ENCODE peak calls at places on chromosomes 3 and 15, in eight cellular contexts. N, B, S, P, Q, F, C and H are unnamed samples.
A peak's percentile ranks its signal among the peaks of the same experiment; 100 is the strongest.

GRCh38 chr3:184944221-184944620 is 132.3 kb downstream of the VPS8 start:
- DNase-seq in N (no peak), B (no peak), S (no peak), P (no peak), Q (no peak), F (no peak), C (no peak), H (no peak)

GRCh38 chr3:106473576-106474506 is 605.0 kb upstream of the CBLB start:
- DNase-seq in N (no peak), B (no peak), S (no peak), P (no peak), Q (no peak), F (no peak), C (no peak), H (no peak)

GRCh38 chr3:187669675-187670504 is at the start of gene SST:
- DNase-seq in N (peak; percentile 52), B (peak; percentile 47), S (peak; percentile 30), P (no peak), Q (peak; percentile 84), F (no peak), C (no peak), H (no peak)

GRCh38 chr15:70474682-70475438 is 288.5 kb downstream of the UACA start:
- DNase-seq in N (peak; percentile 88), B (peak; percentile 96), S (peak; percentile 21), P (peak; percentile 90), Q (no peak), F (peak; percentile 93), C (peak; percentile 92), H (peak; percentile 89)

GRCh38 chr15:73602992-73603391 is 30.2 kb downstream of the NPTN start:
- DNase-seq in N (no peak), B (no peak), S (no peak), P (no peak), Q (no peak), F (no peak), C (no peak), H (no peak)

GRCh38 chr3:71875461-71875947 is 90.6 kb upstream of the PROK2 start:
- DNase-seq in N (peak; percentile 58), B (peak; percentile 53), S (peak; percentile 79), P (peak; percentile 15), Q (peak; percentile 79), F (no peak), C (peak; percentile 69), H (peak; percentile 34)

GRCh38 chr3:169041677-169042171 is 621.8 kb downstream of the MECOM start:
- DNase-seq in N (peak; percentile 18), B (peak; percentile 80), S (no peak), P (no peak), Q (peak; percentile 25), F (no peak), C (no peak), H (no peak)

GRCh38 chr3:98885851-98886250 is 15.6 kb downstream of the DCBLD2 start:
- DNase-seq in N (no peak), B (peak; percentile 39), S (no peak), P (no peak), Q (no peak), F (no peak), C (no peak), H (no peak)

GRCh38 chr3:39275052-39275451 is 4.8 kb downstream of the CX3CR1 start:
- DNase-seq in N (no peak), B (peak; percentile 68), S (no peak), P (peak; percentile 4), Q (no peak), F (no peak), C (no peak), H (no peak)

GRCh38 chr15:64133619-64134018 is 17.9 kb upstream of the SNX22 start:
- DNase-seq in N (no peak), B (no peak), S (peak; percentile 55), P (no peak), Q (no peak), F (no peak), C (no peak), H (no peak)

GRCh38 chr15:64137226-64137833 is 14.2 kb upstream of the SNX22 start:
- DNase-seq in N (no peak), B (no peak), S (no peak), P (no peak), Q (no peak), F (no peak), C (no peak), H (no peak)

GRCh38 chr15:64131547-64131946 is 20.0 kb upstream of the SNX22 start:
- DNase-seq in N (no peak), B (no peak), S (peak; percentile 61), P (no peak), Q (no peak), F (no peak), C (no peak), H (no peak)

GRCh38 chr15:64132217-64132616 is 19.3 kb upstream of the SNX22 start:
- DNase-seq in N (no peak), B (no peak), S (peak; percentile 71), P (no peak), Q (no peak), F (no peak), C (no peak), H (no peak)

DNA sequence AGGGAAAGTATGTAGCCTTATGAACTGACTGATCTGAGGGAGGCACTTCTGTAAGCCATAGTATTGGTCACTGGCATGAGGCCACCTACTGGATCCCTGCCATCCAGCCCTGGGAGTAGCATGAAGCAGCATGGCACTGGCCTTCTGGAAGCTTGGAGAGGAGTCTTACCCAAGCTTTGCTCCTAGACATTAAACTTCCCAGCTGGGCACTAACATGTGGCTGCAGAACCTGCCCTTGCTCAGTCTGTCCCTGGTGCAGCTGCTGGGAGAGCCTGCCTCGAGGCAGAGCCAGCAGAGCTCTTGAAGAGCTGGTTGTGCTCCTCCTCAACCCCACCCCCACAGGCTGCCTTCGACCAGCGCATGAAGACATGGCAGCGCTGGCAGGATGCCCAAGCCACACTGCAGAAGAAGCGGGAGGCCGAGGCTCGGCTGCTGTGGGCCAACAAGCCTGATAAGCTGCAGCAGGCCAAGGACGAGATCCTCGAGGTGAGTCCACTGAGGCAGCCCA is 17.2 kb upstream of the SNX22 start:
- DNase-seq in N (no peak), B (peak; percentile 44), S (peak; percentile 95), P (no peak), Q (no peak), F (peak; percentile 81), C (no peak), H (no peak)
- H3K27ac ChIP-seq in N (no peak overlapping the region), B (no peak overlapping the region), S (peak overlapping the region; percentile 99), P (no peak overlapping the region), Q (no peak overlapping the region), F (no peak overlapping the region), C (no peak overlapping the region), H (no peak overlapping the region)

GRCh38 chr15:82640672-82641071 is 6.5 kb downstream of the CPEB1 start:
- DNase-seq in N (no peak), B (no peak), S (no peak), P (no peak), Q (no peak), F (no peak), C (no peak), H (no peak)

GRCh38 chr15:82642656-82643055 is 4.5 kb downstream of the CPEB1 start:
- DNase-seq in N (no peak), B (no peak), S (no peak), P (no peak), Q (no peak), F (no peak), C (no peak), H (no peak)

GRCh38 chr15:82646250-82647044 is 716 bp downstream of the CPEB1 start:
- DNase-seq in N (no peak), B (no peak), S (peak; percentile 61), P (no peak), Q (peak; percentile 15), F (no peak), C (no peak), H (no peak)

GRCh38 chr15:82643992-82644391 is 3.2 kb downstream of the CPEB1 start:
- DNase-seq in N (no peak), B (no peak), S (no peak), P (no peak), Q (peak; percentile 15), F (no peak), C (no peak), H (no peak)

DNA sequence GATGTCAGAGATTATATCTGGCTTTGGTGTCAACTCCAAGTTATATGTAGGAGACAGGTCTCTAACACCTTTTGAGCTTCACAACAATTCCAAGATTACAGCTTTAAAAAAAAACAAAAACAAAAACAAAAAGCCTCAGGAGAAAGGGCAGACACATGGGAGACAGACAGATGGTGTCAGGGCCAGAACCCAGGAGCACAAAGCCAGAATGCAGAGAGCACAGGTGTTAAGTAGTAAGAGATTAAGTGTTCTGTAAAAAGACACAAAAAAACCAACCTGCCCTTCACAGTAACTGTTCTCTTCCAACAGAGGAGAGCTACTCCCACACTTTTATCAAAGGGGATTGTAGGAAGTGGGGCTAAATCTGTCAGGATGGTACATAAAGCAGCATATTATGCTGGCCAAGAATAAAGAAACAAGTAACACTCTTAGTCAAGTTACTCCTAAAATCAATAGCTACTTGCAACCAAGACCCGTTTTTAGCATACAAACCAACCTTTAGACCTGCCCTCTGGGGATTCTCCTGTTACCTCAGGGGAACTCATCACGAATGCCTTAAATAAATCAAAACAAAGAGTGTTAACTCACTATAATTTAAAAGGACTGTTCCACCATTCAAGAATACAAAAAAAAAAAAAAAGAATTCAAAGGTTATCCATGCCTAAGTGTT is 5.9 kb downstream of the CPEB1 start:
- DNase-seq in N (no peak), B (no peak), S (no peak), P (no peak), Q (no peak), F (no peak), C (no peak), H (no peak)
- H3K27me3 ChIP-seq in N (peaks cover 21% of the 10 kb centered on the region), B (peaks cover 30% of the 10 kb centered on the region), S (no peaks in the 10 kb centered on the region), P (peaks cover 34% of the 10 kb centered on the region), Q (peaks cover 86% of the 10 kb centered on the region), F (peaks cover 91% of the 10 kb centered on the region), C (peaks cover 3% of the 10 kb centered on the region), H (peaks cover 100% of the 10 kb centered on the region)

DNA sequence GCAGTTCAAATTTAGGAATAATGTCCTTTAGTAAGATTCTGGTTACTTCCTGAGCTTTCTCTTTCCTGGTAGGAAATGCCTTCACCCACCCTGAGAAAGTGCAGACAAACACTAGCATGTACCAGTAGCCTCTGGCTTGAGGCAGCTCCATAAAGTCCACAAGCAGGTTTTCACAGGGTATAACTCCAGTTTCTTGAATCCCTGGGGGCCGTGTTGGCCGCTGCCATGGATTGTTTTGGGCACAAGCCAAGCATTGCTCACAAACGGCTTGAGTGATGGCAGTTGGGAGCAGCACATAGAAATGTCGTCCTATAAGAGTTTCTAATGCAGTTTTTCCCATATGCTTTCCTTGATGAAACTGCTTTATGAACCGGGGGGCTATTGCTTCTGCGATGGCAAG is 164.1 kb downstream of the STXBP5L start:
- DNase-seq in N (no peak), B (no peak), S (peak; percentile 49), P (no peak), Q (no peak), F (no peak), C (no peak), H (no peak)
- TF ChIP-seq CTCF in N (no peak), B (no peak), S (no peak), P (no peak), Q (no peak), F (no peak), C (no peak), H (no peak)

DNA sequence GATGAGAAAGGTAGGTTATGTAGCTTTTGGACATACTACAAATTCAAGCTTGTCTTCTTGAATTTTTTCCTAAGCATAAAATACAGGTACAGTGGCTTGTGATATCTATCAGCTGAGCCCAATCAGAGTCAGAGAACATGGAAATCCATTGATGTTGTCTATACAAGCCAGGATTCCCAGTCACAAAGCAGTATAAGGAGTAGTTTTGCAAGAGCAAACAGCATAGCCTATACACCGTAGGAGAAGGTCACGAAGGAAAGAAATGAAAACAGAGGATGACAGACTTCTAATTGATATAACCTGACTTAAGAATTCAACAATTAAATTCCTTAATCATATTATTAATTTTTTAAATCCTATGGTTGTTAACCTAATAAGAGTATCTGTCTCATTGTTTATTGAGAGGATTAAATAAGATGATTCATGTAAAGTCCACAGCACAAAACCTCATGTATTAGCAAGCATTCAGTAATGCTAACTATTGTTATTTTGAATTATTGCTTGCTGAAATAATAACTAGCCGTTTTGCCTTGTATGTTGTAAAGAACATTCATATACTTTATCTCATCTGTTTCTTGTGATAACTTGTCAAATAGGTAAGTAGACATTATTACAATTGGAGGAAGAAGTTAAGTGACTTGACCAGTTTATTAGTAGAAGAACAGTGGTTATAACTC is 276.6 kb upstream of the ZPLD1 start:
- DNase-seq in N (no peak), B (peak; percentile 39), S (no peak), P (no peak), Q (no peak), F (no peak), C (no peak), H (peak; percentile 87)
- H3K27ac ChIP-seq in N (peak overlapping the region; percentile 43), B (no peak overlapping the region), S (no peak overlapping the region), P (no peak overlapping the region), Q (no peak overlapping the region), F (peak overlapping the region; percentile 69), C (no peak overlapping the region), H (peak overlapping the region; percentile 80)